ENCODE peak calls at places on chromosome 4, in four cellular contexts. Q, Z, O and N are unnamed samples.

GRCh38 chr4:28772796-28773195 is 1912.2 kb downstream of the STIM2 start:
- DNase-seq in Q (no peak), Z (no peak), O (no peak), N (no peak)

GRCh38 chr4:119683518-119683917 is 54.9 kb upstream of the PDE5A start:
- DNase-seq in Q (no peak), Z (peak; percentile 72), O (no peak), N (peak; percentile 37)

GRCh38 chr4:147853706-147854105 is 121.8 kb downstream of the ARHGAP10 start:
- DNase-seq in Q (no peak), Z (peak; percentile 92), O (no peak), N (no peak)

GRCh38 chr4:83894831-83895230 is 358.9 kb downstream of the GPAT3 start:
- DNase-seq in Q (no peak), Z (no peak), O (no peak), N (no peak)

GRCh38 chr4:101081695-101082369 is 265.5 kb downstream of the PPP3CA start:
- DNase-seq in Q (no peak), Z (no peak), O (no peak), N (no peak)

GRCh38 chr4:105978684-105979296 is 83.5 kb downstream of the NPNT start:
- DNase-seq in Q (no peak), Z (peak; percentile 85), O (peak; percentile 56), N (no peak)

GRCh38 chr4:46354863-46355262 is 35.1 kb downstream of the GABRA2 start:
- DNase-seq in Q (no peak), Z (no peak), O (no peak), N (no peak)

GRCh38 chr4:152901205-152901604 is 34.9 kb upstream of the FHDC1 start:
- DNase-seq in Q (no peak), Z (no peak), O (no peak), N (no peak)

GRCh38 chr4:53900275-53900649 is 164.1 kb downstream of the CHIC2 start:
- DNase-seq in Q (no peak), Z (no peak), O (no peak), N (no peak)

GRCh38 chr4:80184791-80185756 is 12.2 kb upstream of the PRDM8 start:
- DNase-seq in Q (no peak), Z (peak; percentile 72), O (no peak), N (no peak)

GRCh38 chr4:6017030-6017429 is 1.2 kb downstream of the C4orf50 start:
- DNase-seq in Q (no peak), Z (no peak), O (no peak), N (no peak)

GRCh38 chr4:182142146-182143085 is 100.8 kb upstream of the TENM3 start:
- DNase-seq in Q (no peak), Z (peak; percentile 4), O (no peak), N (no peak)

GRCh38 chr4:33316033-33316432 is 2595.9 kb downstream of the PCDH7 start:
- DNase-seq in Q (no peak), Z (no peak), O (no peak), N (no peak)
- H3K27ac ChIP-seq in Q (no peak overlapping the region), Z (no peak overlapping the region), O (no peak overlapping the region), N (no peak overlapping the region)

GRCh38 chr4:36256398-36256828 is 12.1 kb upstream of the ARAP2 start:
- DNase-seq in Q (no peak), Z (no peak), O (peak; percentile 47), N (no peak)
- H3K27ac ChIP-seq in Q (no peak overlapping the region), Z (no peak overlapping the region), O (no peak overlapping the region), N (no peak overlapping the region)

GRCh38 chr4:139514382-139515059 is 41.5 kb downstream of the SETD7 start:
- DNase-seq in Q (no peak), Z (no peak), O (no peak), N (no peak)
- H3K27ac ChIP-seq in Q (no peak overlapping the region), Z (no peak overlapping the region), O (peak overlapping the region; percentile 66), N (no peak overlapping the region)

DNA sequence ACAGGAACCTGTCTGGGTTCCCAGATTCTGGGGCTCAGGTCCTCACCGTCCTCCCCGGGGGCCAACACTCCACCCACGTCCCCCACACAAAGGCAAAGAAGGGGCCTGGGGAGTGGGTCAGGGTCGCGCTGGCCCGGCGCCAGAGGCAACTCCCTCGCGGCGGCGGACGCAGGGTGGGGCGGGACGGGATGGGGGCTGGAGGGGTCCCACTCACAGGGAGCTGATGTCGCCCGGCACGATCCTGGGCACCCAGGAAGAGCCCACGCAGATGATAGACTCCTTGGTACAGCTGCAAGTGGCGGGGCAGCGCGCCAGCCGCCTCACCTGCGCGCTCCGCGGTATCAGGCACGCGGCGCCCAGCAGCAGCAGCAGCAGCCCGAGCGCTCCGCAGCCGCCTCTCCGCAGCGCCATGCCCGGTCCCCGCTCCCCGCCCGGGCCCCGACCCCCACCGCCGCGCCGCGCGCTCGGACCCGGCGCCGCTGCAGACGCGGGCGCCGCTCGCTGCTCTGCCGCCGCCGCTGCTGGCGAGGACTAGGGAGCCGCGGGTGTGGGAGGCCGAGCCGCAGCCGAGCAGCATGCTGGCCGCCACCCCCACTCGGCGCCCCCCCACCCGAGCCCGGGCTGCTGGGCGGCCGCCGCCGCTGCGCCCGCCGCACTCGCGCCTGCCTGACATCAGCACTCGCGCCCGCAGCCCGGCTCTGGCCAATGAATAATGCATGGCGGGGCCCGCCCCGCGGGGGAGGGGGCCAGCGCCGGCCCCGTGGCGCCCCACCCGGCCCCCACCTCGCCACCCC is at the start of gene LGI2:
- DNase-seq in Q (no peak), Z (peak; percentile 60), O (no peak), N (no peak)
- H3K27ac ChIP-seq in Q (no peak within 1 kb of the TSS), Z (no peak within 1 kb of the TSS), O (no peak within 1 kb of the TSS), N (no peak within 1 kb of the TSS)

GRCh38 chr4:128916832-128917231 is 107.3 kb downstream of the JADE1 start:
- DNase-seq in Q (peak; percentile 72), Z (no peak), O (no peak), N (no peak)
- H3K27ac ChIP-seq in Q (no peak overlapping the region), Z (no peak overlapping the region), O (no peak overlapping the region), N (no peak overlapping the region)

GRCh38 chr4:145302725-145303124 is 122.3 kb upstream of the OTUD4 start:
- DNase-seq in Q (no peak), Z (peak; percentile 43), O (no peak), N (no peak)
- H3K27ac ChIP-seq in Q (no peak overlapping the region), Z (no peak overlapping the region), O (no peak overlapping the region), N (no peak overlapping the region)